ENCODE peak calls at places on chromosomes 6 and 20, in seven cellular contexts. W, X, F, Y, D, N and U are unnamed samples.

GRCh38 chr6:1313755-1314503 is 2.0 kb downstream of the FOXQ1 start:
- DNase-seq in N (no peak), Y (no peak), D (no peak), W (no peak), F (no peak), X (no peak), U (peak)

GRCh38 chr6:40477246-40478126 is 109.7 kb downstream of the LRFN2 start:
- DNase-seq in F (peak), N (no peak), D (no peak), W (no peak), X (no peak), Y (no peak), U (no peak)

GRCh38 chr20:21703740-21704407 is 1.6 kb upstream of the PAX1 start:
- DNase-seq in N (no peak), D (no peak), W (no peak), X (no peak), F (no peak), Y (no peak), U (no peak)

GRCh38 chr20:41469868-41470267 is 103.2 kb upstream of the EMILIN3 start:
- DNase-seq in X (no peak), Y (no peak), D (no peak), F (no peak), N (no peak), W (no peak), U (no peak)

GRCh38 chr20:16018881-16019280 is 554.4 kb downstream of the KIF16B start:
- DNase-seq in N (no peak), D (no peak), F (no peak), W (no peak), Y (no peak), X (no peak), U (no peak)

GRCh38 chr6:168201383-168201782 is 118.2 kb downstream of the DACT2 start:
- DNase-seq in X (no peak), W (no peak), F (no peak), D (no peak), Y (no peak), N (no peak), U (no peak)

GRCh38 chr20:38855356-38855755 is 49.9 kb downstream of the PPP1R16B start:
- DNase-seq in F (no peak), X (no peak), W (no peak), D (no peak), N (no peak), Y (no peak), U (no peak)

GRCh38 chr20:62668441-62669027 is 26.2 kb downstream of the SLCO4A1 start:
- DNase-seq in X (no peak), F (no peak), Y (peak), N (peak), D (peak), W (peak), U (peak)

GRCh38 chr6:79984261-79984660 is 20.2 kb upstream of the TTK start:
- DNase-seq in X (no peak), F (no peak), N (no peak), W (no peak), Y (no peak), D (peak), U (no peak)

GRCh38 chr6:404685-405423 is 13.3 kb downstream of the IRF4 start:
- DNase-seq in X (no peak), Y (peak), N (no peak), F (no peak), D (no peak), W (no peak), U (no peak)

GRCh38 chr6:153058291-153058690 is 55.8 kb upstream of the MTRF1L start:
- DNase-seq in F (no peak), Y (no peak), D (no peak), X (no peak), N (no peak), W (no peak), U (no peak)

GRCh38 chr6:6503186-6503585 is 85.3 kb upstream of the LY86 start:
- DNase-seq in N (no peak), Y (no peak), X (no peak), W (no peak), F (no peak), D (no peak), U (no peak)

GRCh38 chr20:21577551-21577950 is 63.7 kb upstream of the NKX2-2 start:
- DNase-seq in F (no peak), N (no peak), D (no peak), W (no peak), X (no peak), Y (no peak), U (no peak)

GRCh38 chr6:147322299-147323162 is 118.3 kb downstream of the STXBP5 start:
- DNase-seq in X (no peak), F (no peak), N (no peak), W (no peak), Y (peak), D (no peak), U (no peak)

GRCh38 chr6:14871196-14871595 is 374.7 kb upstream of the JARID2 start:
- DNase-seq in N (no peak), W (no peak), X (no peak), D (no peak), Y (no peak), F (no peak), U (no peak)

GRCh38 chr20:11986954-11987353 is 69.3 kb downstream of the BTBD3 start:
- DNase-seq in F (no peak), X (no peak), D (no peak), Y (no peak), N (no peak), W (no peak), U (no peak)

GRCh38 chr6:49849121-49849907 is 17.0 kb downstream of the CRISP1 start:
- DNase-seq in Y (peak), N (no peak), F (no peak), W (no peak), D (no peak), X (no peak), U (no peak)

GRCh38 chr6:147978078-147978477 is 364.6 kb upstream of the SASH1 start:
- DNase-seq in D (no peak), Y (no peak), W (no peak), N (no peak), X (no peak), F (no peak), U (no peak)

GRCh38 chr20:38272398-38272797 is 11.9 kb upstream of the KIAA1755 start:
- DNase-seq in D (no peak), X (peak), Y (no peak), W (no peak), N (no peak), F (no peak), U (no peak)

GRCh38 chr20:23149623-23150279 is 63.6 kb upstream of the CD93 start:
- DNase-seq in N (no peak), W (peak), X (peak), F (no peak), Y (no peak), D (no peak), U (no peak)

GRCh38 chr6:119962505-119962904 is 612.9 kb upstream of the MAN1A1 start:
- DNase-seq in D (no peak), Y (no peak), N (no peak), W (no peak), X (no peak), F (no peak), U (no peak)